ENCODE peak calls at places on chromosomes 7 and 10, in seven cellular contexts. M, H, Q, F, I, E and L are unnamed samples.

GRCh38 chr7:139087212-139087611 is 22.3 kb downstream of the ZC3HAV1 start:
- DNase-seq in M (no peak), I (no peak), F (no peak), E (no peak), Q (no peak), H (no peak), L (no peak)

GRCh38 chr10:5297466-5297865 is 67.3 kb upstream of the UCN3 start:
- DNase-seq in H (no peak), M (peak), E (no peak), Q (peak), I (peak), F (no peak), L (no peak)

GRCh38 chr10:84367256-84367655 is 38.9 kb downstream of the CCSER2 start:
- DNase-seq in Q (no peak), M (no peak), F (no peak), I (no peak), H (no peak), E (no peak), L (no peak)

GRCh38 chr7:44401692-44402091 is 76.3 kb upstream of the CAMK2B start:
- DNase-seq in H (no peak), I (no peak), F (no peak), M (peak), Q (no peak), E (no peak), L (no peak)

GRCh38 chr7:33754933-33755928 is 150.1 kb upstream of the BMPER start:
- DNase-seq in M (no peak), F (no peak), E (no peak), H (peak), I (no peak), Q (no peak), L (no peak)

GRCh38 chr7:158028971-158029370 is 558.7 kb downstream of the PTPRN2 start:
- DNase-seq in I (peak), F (no peak), E (no peak), H (no peak), M (peak), Q (no peak), L (no peak)

GRCh38 chr10:1048349-1048731 is 579 bp downstream of the IDI1 start:
- DNase-seq in Q (no peak), H (no peak), E (no peak), F (peak), I (peak), M (no peak), L (peak)

GRCh38 chr10:93376372-93377296 is 105.5 kb downstream of the MYOF start:
- DNase-seq in Q (peak), I (peak), H (peak), E (peak), M (no peak), F (peak), L (no peak)

GRCh38 chr7:150871601-150872000 is 19.3 kb downstream of the AOC1 start:
- DNase-seq in E (no peak), M (no peak), F (no peak), I (no peak), H (no peak), Q (no peak), L (no peak)

GRCh38 chr7:55309040-55309991 is 55.8 kb upstream of the LANCL2 start:
- DNase-seq in H (no peak), F (no peak), Q (no peak), E (no peak), I (no peak), M (no peak), L (peak)

GRCh38 chr10:132722391-132722790 is 63.6 kb downstream of the NKX6-2 start:
- DNase-seq in E (no peak), Q (no peak), F (no peak), H (no peak), I (no peak), M (no peak), L (no peak)

GRCh38 chr10:35712486-35712885 is 70.4 kb upstream of the FZD8 start:
- DNase-seq in H (no peak), F (no peak), M (no peak), E (no peak), I (no peak), Q (no peak), L (no peak)

GRCh38 chr7:96187735-96188622 is 133.9 kb downstream of the SLC25A13 start:
- DNase-seq in Q (peak), E (peak), H (no peak), I (no peak), F (no peak), M (no peak), L (no peak)

GRCh38 chr7:26060713-26061339 is 91.2 kb upstream of the NFE2L3 start:
- DNase-seq in Q (no peak), M (no peak), F (no peak), H (peak), I (no peak), E (no peak), L (no peak)

GRCh38 chr7:27677912-27678612 is 15.4 kb upstream of the HIBADH start:
- DNase-seq in Q (peak), E (peak), F (no peak), I (no peak), M (no peak), H (no peak), L (no peak)

GRCh38 chr7:112079671-112080070 is 126.5 kb downstream of the DOCK4 start:
- DNase-seq in I (no peak), Q (peak), H (no peak), E (no peak), F (no peak), M (no peak), L (no peak)

GRCh38 chr10:112362833-112363232 is 11.1 kb upstream of the ACSL5 start:
- DNase-seq in E (no peak), Q (peak), M (no peak), F (no peak), I (no peak), H (no peak), L (no peak)

GRCh38 chr10:44935201-44935960 is 24.2 kb upstream of the RASSF4 start:
- DNase-seq in F (no peak), H (no peak), M (peak), I (peak), Q (peak), E (peak), L (no peak)

GRCh38 chr10:70675496-70676161 is 3.3 kb downstream of the ADAMTS14 start:
- DNase-seq in Q (no peak), F (no peak), I (no peak), H (no peak), E (no peak), M (no peak), L (no peak)

GRCh38 chr7:55314967-55315366 is 50.2 kb upstream of the LANCL2 start:
- DNase-seq in I (no peak), M (no peak), E (no peak), Q (no peak), H (peak), F (no peak), L (no peak)

GRCh38 chr7:87148332-87148955 is 3.8 kb upstream of the DMTF1 start:
- DNase-seq in I (no peak), E (peak), H (peak), F (no peak), M (no peak), Q (peak), L (no peak)

GRCh38 chr10:14439451-14440259 is 108.9 kb upstream of the FRMD4A start:
- DNase-seq in Q (peak), F (no peak), I (no peak), H (no peak), M (no peak), E (no peak), L (no peak)

GRCh38 chr7:89760690-89761089 is 393.6 kb upstream of the STEAP1 start:
- DNase-seq in H (no peak), F (no peak), M (no peak), Q (no peak), I (no peak), E (no peak), L (no peak)

GRCh38 chr7:138387755-138388475 is 72.1 kb upstream of the TRIM24 start:
- DNase-seq in M (no peak), H (no peak), E (no peak), I (no peak), Q (no peak), F (no peak), L (no peak)

GRCh38 chr7:65966167-65966566 is 15.8 kb downstream of the GUSB start:
- DNase-seq in M (no peak), F (no peak), H (no peak), E (no peak), Q (no peak), I (peak), L (no peak)

GRCh38 chr10:14208231-14208630 is 122.5 kb downstream of the FRMD4A start:
- DNase-seq in F (no peak), H (no peak), M (no peak), I (no peak), E (no peak), Q (no peak), L (no peak)